ENCODE peak calls at places on chromosomes 3 and 15, in seven cellular contexts. M is H9, R is IMR-90, L is neuronal stem cell, Z is H1, C is mesendoderm, W is mesenchymal stem cell. I is an unnamed sample.

GRCh38 chr3:169308654-169309325 is 354.7 kb downstream of the MECOM start:
- DNase-seq in M (no peak), R (peak; percentile 75), L (no peak), Z (no peak), C (no peak), W (no peak), I (no peak)

GRCh38 chr3:142987080-142987700 is 14.2 kb upstream of the U2SURP start:
- DNase-seq in M (no peak), R (peak; percentile 55), L (no peak), Z (no peak), C (peak; percentile 30), W (peak; percentile 51), I (peak; percentile 78)

GRCh38 chr3:63706321-63707085 is 54.0 kb downstream of the SNTN start:
- DNase-seq in M (no peak), R (no peak), L (no peak), Z (no peak), C (no peak), W (no peak), I (peak; percentile 33)

GRCh38 chr3:114886945-114887344 is 260.1 kb downstream of the ZBTB20 start:
- DNase-seq in M (no peak), R (no peak), L (no peak), Z (no peak), C (no peak), W (no peak), I (no peak)

GRCh38 chr3:149816986-149817385 is 4.0 kb downstream of the RNF13 start:
- DNase-seq in M (no peak), R (peak; percentile 82), L (no peak), Z (no peak), C (no peak), W (peak; percentile 76), I (no peak)

GRCh38 chr3:134406331-134407246 is 32.3 kb upstream of the AMOTL2 start:
- DNase-seq in M (peak; percentile 78), R (no peak), L (peak; percentile 77), Z (peak; percentile 83), C (peak; percentile 85), W (peak; percentile 22), I (no peak)

GRCh38 chr3:47016934-47017435 is 37.5 kb downstream of the NBEAL2 start:
- DNase-seq in M (no peak), R (peak; percentile 90), L (no peak), Z (no peak), C (no peak), W (peak; percentile 80), I (no peak)

GRCh38 chr15:66456211-66456610 is 41.4 kb downstream of the SNAPC5 start:
- DNase-seq in M (no peak), R (peak; percentile 34), L (no peak), Z (no peak), C (no peak), W (no peak), I (no peak)

GRCh38 chr15:41429003-41429890 is 12.4 kb downstream of the RTF1 start:
- DNase-seq in M (no peak), R (peak; percentile 19), L (no peak), Z (no peak), C (no peak), W (peak; percentile 39), I (no peak)

GRCh38 chr3:149414557-149415231 is 37.2 kb upstream of the TM4SF1 start:
- DNase-seq in M (no peak), R (no peak), L (no peak), Z (no peak), C (no peak), W (peak; percentile 63), I (no peak)

GRCh38 chr3:156816091-156816793 is 9.9 kb upstream of the LEKR1 start:
- DNase-seq in M (peak; percentile 53), R (peak; percentile 79), L (peak; percentile 55), Z (no peak), C (no peak), W (peak; percentile 94), I (peak; percentile 10)

GRCh38 chr15:25245801-25246622 is 192.8 kb downstream of the UBE3A start:
- DNase-seq in M (peak; percentile 13), R (no peak), L (no peak), Z (peak; percentile 13), C (no peak), W (no peak), I (no peak)

GRCh38 chr3:156483961-156484787 is 70.7 kb downstream of the SSR3 start:
- DNase-seq in M (no peak), R (peak; percentile 66), L (no peak), Z (no peak), C (no peak), W (peak; percentile 81), I (no peak)

GRCh38 chr15:49023354-49023753 is 22.9 kb downstream of the SECISBP2L start:
- DNase-seq in M (no peak), R (no peak), L (no peak), Z (no peak), C (no peak), W (no peak), I (no peak)

GRCh38 chr3:113070226-113071220 is 79.7 kb downstream of the GTPBP8 start:
- DNase-seq in M (no peak), R (peak; percentile 55), L (no peak), Z (no peak), C (no peak), W (peak; percentile 56), I (peak; percentile 25)

GRCh38 chr3:128311441-128311844 is 155.2 kb downstream of the DNAJB8 start:
- DNase-seq in M (peak; percentile 10), R (no peak), L (no peak), Z (peak; percentile 20), C (no peak), W (no peak), I (no peak)

GRCh38 chr15:90101130-90101968 is 919 bp downstream of the IDH2 start:
- DNase-seq in M (peak; percentile 52), R (no peak), L (peak; percentile 65), Z (no peak), C (peak; percentile 82), W (peak; percentile 32), I (no peak)

GRCh38 chr15:68808091-68808490 is 12.6 kb downstream of the ANP32A start:
- DNase-seq in M (no peak), R (no peak), L (no peak), Z (peak; percentile 35), C (no peak), W (no peak), I (no peak)

GRCh38 chr3:2851835-2852234 is 258.3 kb downstream of the IL5RA start:
- DNase-seq in M (no peak), R (no peak), L (no peak), Z (no peak), C (no peak), W (no peak), I (no peak)

GRCh38 chr3:69105320-69105719 is 17.1 kb downstream of the LMOD3 start:
- DNase-seq in M (no peak), R (no peak), L (no peak), Z (no peak), C (no peak), W (no peak), I (no peak)

GRCh38 chr3:127844326-127844942 is 22.1 kb upstream of the MGLL start:
- DNase-seq in M (no peak), R (no peak), L (no peak), Z (no peak), C (no peak), W (no peak), I (no peak)

DNA sequence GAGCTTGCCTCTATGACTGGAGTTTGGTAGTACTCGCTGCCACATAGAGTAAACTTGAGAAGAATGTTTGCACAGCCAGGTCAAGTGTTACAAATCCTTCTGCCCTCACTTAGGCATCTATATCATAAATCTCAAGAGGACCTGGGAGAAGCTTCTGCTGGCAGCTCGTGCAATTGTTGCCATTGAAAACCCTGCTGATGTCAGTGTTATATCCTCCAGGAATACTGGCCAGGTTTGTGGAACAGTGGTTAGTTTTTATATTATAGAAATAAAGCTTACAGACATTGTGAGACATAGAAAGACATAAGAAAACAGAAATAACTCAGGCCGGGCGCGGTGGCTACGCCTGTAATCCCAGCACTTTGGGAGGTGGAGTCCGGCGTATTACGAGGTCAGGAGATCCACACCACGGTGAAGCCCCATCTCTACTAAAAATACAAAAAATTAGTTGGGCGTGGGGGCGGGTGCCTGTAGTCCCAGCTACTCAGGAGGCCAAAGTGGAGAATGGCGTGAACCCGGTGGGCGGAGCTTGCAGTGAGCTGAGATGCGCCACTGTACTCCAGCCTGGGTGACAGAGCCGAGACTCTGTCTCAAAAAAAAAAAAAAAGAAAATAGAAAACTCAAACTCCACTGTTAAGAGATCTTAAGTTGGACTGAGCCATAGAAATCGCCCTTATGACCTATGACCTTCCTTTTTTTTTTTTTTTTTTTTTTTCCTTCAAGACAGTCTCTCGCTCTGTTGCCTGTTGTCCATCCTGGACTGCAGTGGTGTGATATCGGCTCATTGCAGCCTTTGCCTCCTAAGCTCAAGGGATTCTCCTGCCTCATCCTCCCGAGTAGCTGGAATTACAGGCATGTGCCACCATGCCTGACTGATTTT is 2.2 kb downstream of the RPSA start:
- DNase-seq in M (no peak), R (no peak), L (no peak), Z (no peak), C (no peak), W (no peak), I (no peak)
- H3K4me2 ChIP-seq in M (peak overlapping the region; percentile 91), R (peak overlapping the region; percentile 57), L (no peak overlapping the region), Z (peak overlapping the region; percentile 95), C (peak overlapping the region; percentile 97), W (peak overlapping the region; percentile 79), I (peak overlapping the region; percentile 65)

DNA sequence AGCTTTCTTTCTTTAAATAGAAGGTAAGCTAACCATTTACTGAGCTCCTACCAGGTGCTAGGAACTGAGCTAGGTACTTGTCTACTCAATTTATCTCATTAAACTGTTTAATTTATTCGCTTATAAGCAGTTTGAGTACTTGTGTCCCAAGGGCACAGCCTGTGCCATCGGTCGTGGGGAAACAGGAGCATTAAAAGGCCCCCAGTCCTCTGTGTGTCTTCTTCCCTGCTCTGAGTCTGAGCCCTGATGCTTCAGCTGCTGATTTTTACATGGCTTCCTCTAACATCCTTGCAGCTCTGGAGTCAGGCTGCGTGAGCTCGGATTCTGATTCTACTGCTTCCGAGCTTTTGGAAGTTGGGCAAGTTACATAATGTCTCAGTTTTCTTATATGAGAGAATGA is 239.5 kb downstream of the EDEM1 start:
- DNase-seq in M (no peak), R (no peak), L (no peak), Z (no peak), C (no peak), W (no peak), I (no peak)
- H2BK5ac ChIP-seq in M (no peak overlapping the region), R (no peak overlapping the region), L (no peak overlapping the region), Z (no peak overlapping the region), C (no peak overlapping the region), W (no peak overlapping the region), I (no peak overlapping the region)

GRCh38 chr3:136586580-136586979 is 165.6 kb downstream of the STAG1 start:
- DNase-seq in M (no peak), R (peak; percentile 4), L (no peak), Z (no peak), C (peak; percentile 25), W (peak; percentile 13), I (peak; percentile 84)
- H3K4ac ChIP-seq in M (no peak overlapping the region), R (no peak overlapping the region), L (no peak overlapping the region), Z (no peak overlapping the region), C (no peak overlapping the region), W (no peak overlapping the region), I (no peak overlapping the region)

DNA sequence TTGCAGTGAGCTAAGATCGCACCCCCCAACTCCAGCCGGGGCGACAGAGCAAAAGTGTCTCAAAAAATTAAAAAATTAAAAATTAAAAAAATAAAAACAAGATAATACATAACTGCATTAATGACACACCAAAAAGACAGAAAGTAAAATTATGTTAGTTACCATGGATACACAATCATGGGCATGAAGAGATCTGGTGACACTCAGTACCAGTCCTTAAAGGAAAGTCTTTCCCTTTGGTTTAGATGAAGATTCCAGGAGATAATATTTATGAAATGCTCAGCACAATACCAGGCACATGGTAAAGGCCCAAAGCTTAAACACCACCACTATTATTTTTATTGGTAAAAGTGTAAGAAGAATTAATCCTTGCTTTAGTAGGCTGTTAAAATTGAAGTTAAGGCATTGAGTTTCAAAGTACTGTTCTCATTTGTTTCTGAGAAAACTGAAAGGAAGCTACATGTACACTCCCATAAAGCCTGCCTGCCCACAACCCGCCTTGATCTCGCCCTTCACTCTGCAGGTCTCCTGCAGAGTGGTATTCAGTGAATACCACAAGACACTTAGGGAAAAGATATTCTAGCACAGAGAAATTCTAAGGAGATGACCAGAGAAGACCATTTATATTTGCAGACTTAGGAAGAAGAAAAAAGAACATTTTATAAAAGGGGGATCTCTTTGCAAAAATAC is 52.3 kb downstream of the SUCLG2 start:
- DNase-seq in M (no peak), R (no peak), L (no peak), Z (no peak), C (no peak), W (peak; percentile 23), I (no peak)
- H3K4me2 ChIP-seq in M (no peak overlapping the region), R (no peak overlapping the region), L (no peak overlapping the region), Z (no peak overlapping the region), C (no peak overlapping the region), W (no peak overlapping the region), I (no peak overlapping the region)

I was measured in trophoblast cell.